ENCODE peak calls at places on chromosomes 7 and 10, in seven cellular contexts. L, S, Q, E, D, B and F are unnamed samples.

GRCh38 chr10:110488124-110488681 is 9.5 kb upstream of the DUSP5 start:
- DNase-seq in D (no peak), Q (no peak), B (no peak), S (peak; percentile 50), L (no peak), E (no peak), F (no peak)

GRCh38 chr7:93414574-93414973 is 159.9 kb downstream of the CALCR start:
- DNase-seq in D (no peak), L (no peak), S (peak; percentile 89), B (no peak), Q (no peak), E (no peak), F (no peak)

GRCh38 chr7:47636111-47636692 is 54.3 kb upstream of the TNS3 start:
- DNase-seq in E (no peak), S (no peak), L (no peak), D (no peak), B (no peak), Q (no peak), F (peak; percentile 50)

GRCh38 chr10:31132681-31133239 is 101.1 kb upstream of the ZNF438 start:
- DNase-seq in E (no peak), Q (no peak), B (no peak), D (no peak), S (no peak), L (no peak), F (no peak)

GRCh38 chr7:24786941-24787340 is 29.7 kb upstream of the GSDME start:
- DNase-seq in D (no peak), L (peak; percentile 41), Q (no peak), S (peak; percentile 52), B (peak; percentile 38), E (no peak), F (no peak)

GRCh38 chr7:152522551-152522950 is 86.7 kb upstream of the KMT2C start:
- DNase-seq in E (peak; percentile 88), B (peak; percentile 70), D (peak; percentile 31), Q (peak; percentile 60), S (peak; percentile 91), L (peak; percentile 43), F (peak; percentile 17)

GRCh38 chr10:52121688-52122087 is 192.4 kb upstream of the DKK1 start:
- DNase-seq in L (no peak), B (no peak), D (no peak), S (no peak), Q (no peak), E (no peak), F (no peak)

GRCh38 chr7:90681336-90682019 is 85.4 kb downstream of the CDK14 start:
- DNase-seq in B (no peak), L (no peak), Q (no peak), E (no peak), D (no peak), S (peak; percentile 37), F (no peak)

GRCh38 chr7:17560966-17561365 is 262.5 kb downstream of the AHR start:
- DNase-seq in S (no peak), D (no peak), L (no peak), Q (no peak), B (no peak), E (no peak), F (no peak)

GRCh38 chr7:54678763-54679396 is 80.1 kb downstream of the SEC61G start:
- DNase-seq in B (no peak), L (no peak), D (no peak), S (peak; percentile 44), E (no peak), Q (no peak), F (no peak)

GRCh38 chr7:302054-302992 is 12.4 kb downstream of the FOXL3 start:
- DNase-seq in S (no peak), B (no peak), D (no peak), L (no peak), E (no peak), Q (no peak), F (no peak)

GRCh38 chr10:102714621-102715455 is at the start of gene SFXN2:
- DNase-seq in Q (peak; percentile 34), S (peak; percentile 76), E (no peak), D (no peak), B (peak; percentile 69), L (no peak), F (no peak)

GRCh38 chr7:27223941-27224590 is 18.5 kb upstream of the EVX1 start:
- DNase-seq in Q (no peak), S (no peak), D (no peak), B (no peak), L (no peak), E (no peak), F (no peak)

GRCh38 chr7:1639071-1639470 is 31.0 kb upstream of the ELFN1 start:
- DNase-seq in S (no peak), B (no peak), L (no peak), E (no peak), D (no peak), Q (no peak), F (no peak)

GRCh38 chr7:74525881-74526280 is 72.2 kb downstream of the GTF2IRD1 start:
- DNase-seq in B (no peak), L (no peak), E (no peak), S (peak; percentile 99), D (no peak), Q (peak; percentile 90), F (no peak)

GRCh38 chr10:97926055-97926454 is 76.4 kb downstream of the GOLGA7B start:
- DNase-seq in E (no peak), B (no peak), D (no peak), L (no peak), S (no peak), Q (no peak), F (no peak)

GRCh38 chr7:151599401-151600227 is 79.9 kb upstream of the RHEB start:
- DNase-seq in D (no peak), Q (no peak), L (no peak), E (peak; percentile 65), S (peak; percentile 23), B (no peak), F (no peak)

GRCh38 chr10:33223326-33224014 is 111.0 kb downstream of the NRP1 start:
- DNase-seq in S (no peak), Q (no peak), E (no peak), L (no peak), D (no peak), B (no peak), F (no peak)

GRCh38 chr7:138900040-138900828 is 81.0 kb downstream of the KIAA1549 start:
- DNase-seq in D (no peak), B (no peak), Q (no peak), E (no peak), L (no peak), S (no peak), F (no peak)

GRCh38 chr7:158646766-158647474 is 57.7 kb downstream of the NCAPG2 start:
- DNase-seq in S (peak; percentile 64), D (no peak), Q (peak; percentile 9), B (no peak), L (no peak), E (peak; percentile 1), F (no peak)

GRCh38 chr7:123191132-123191531 is 8.6 kb downstream of the SLC13A1 start:
- DNase-seq in D (no peak), Q (peak; percentile 57), B (peak; percentile 29), L (no peak), E (no peak), S (peak; percentile 95), F (no peak)

GRCh38 chr10:21527634-21528451 is 2.4 kb upstream of the SKIDA1 start:
- DNase-seq in S (peak; percentile 81), L (no peak), D (no peak), B (no peak), E (peak; percentile 46), Q (no peak), F (no peak)

GRCh38 chr7:45973725-45974532 is 52.9 kb upstream of the IGFBP3 start:
- DNase-seq in B (no peak), L (no peak), E (no peak), D (no peak), S (peak; percentile 66), Q (no peak), F (no peak)